ENCODE peak calls at places on chromosomes 11 and 22, in eight cellular contexts. P, F, K, A, N, U, L and O are unnamed samples.

GRCh38 chr11:25981998-25982397 is 349.9 kb upstream of the ANO3 start:
- DNase-seq in P (no peak), F (no peak), K (no peak), A (peak), N (no peak), U (no peak), L (no peak), O (no peak)

GRCh38 chr11:37353192-37353591 is 755.2 kb upstream of the RAG2 start:
- DNase-seq in P (no peak), F (no peak), K (no peak), A (no peak), N (no peak), U (no peak), L (no peak), O (no peak)

GRCh38 chr11:13205446-13205845 is 72.1 kb upstream of the BMAL1 start:
- DNase-seq in P (no peak), F (no peak), K (no peak), A (no peak), N (no peak), U (peak), L (no peak), O (no peak)

GRCh38 chr22:17074648-17075002 is 10.2 kb upstream of the IL17RA start:
- DNase-seq in P (no peak), F (no peak), K (no peak), A (no peak), N (no peak), U (no peak), L (no peak), O (no peak)

GRCh38 chr11:69970785-69971535 is 107.2 kb upstream of the ANO1 start:
- DNase-seq in P (no peak), F (no peak), K (no peak), A (no peak), N (no peak), U (no peak), L (no peak), O (no peak)

GRCh38 chr22:36465232-36466021 is 16.0 kb downstream of the TXN2 start:
- DNase-seq in P (no peak), F (peak), K (peak), A (no peak), N (no peak), U (no peak), L (no peak), O (no peak)

GRCh38 chr11:68857037-68857586 is 15.4 kb upstream of the CPT1A start:
- DNase-seq in P (no peak), F (no peak), K (no peak), A (no peak), N (no peak), U (no peak), L (no peak), O (no peak)

GRCh38 chr11:115530752-115531151 is 26.5 kb upstream of the CADM1 start:
- DNase-seq in P (no peak), F (no peak), K (no peak), A (no peak), N (no peak), U (no peak), L (no peak), O (peak)

GRCh38 chr11:75272821-75273301 is 32.3 kb downstream of the TPBGL start:
- DNase-seq in P (no peak), F (no peak), K (no peak), A (no peak), N (no peak), U (no peak), L (no peak), O (no peak)

GRCh38 chr11:848380-848931 is 5.8 kb downstream of the TSPAN4 start:
- DNase-seq in P (peak), F (no peak), K (peak), A (peak), N (no peak), U (peak), L (peak), O (peak)

GRCh38 chr11:107468596-107468995 is 11.0 kb upstream of the CWF19L2 start:
- DNase-seq in P (no peak), F (peak), K (no peak), A (no peak), N (no peak), U (peak), L (no peak), O (no peak)

GRCh38 chr22:28935713-28936112 is 52.3 kb downstream of the ZNRF3 start:
- DNase-seq in P (no peak), F (no peak), K (no peak), A (no peak), N (no peak), U (no peak), L (no peak), O (no peak)

GRCh38 chr11:1255151-1255550 is 32.3 kb downstream of the MUC5B start:
- DNase-seq in P (no peak), F (no peak), K (no peak), A (no peak), N (no peak), U (no peak), L (no peak), O (peak)

GRCh38 chr11:130217133-130217631 is 57.6 kb downstream of the ST14 start:
- DNase-seq in P (no peak), F (no peak), K (no peak), A (no peak), N (no peak), U (no peak), L (peak), O (no peak)

GRCh38 chr11:35282226-35282882 is 137.0 kb downstream of the SLC1A2 start:
- DNase-seq in P (no peak), F (no peak), K (no peak), A (no peak), N (no peak), U (no peak), L (no peak), O (no peak)

GRCh38 chr22:30398685-30399680 is 2.2 kb downstream of the SEC14L2 start:
- DNase-seq in P (no peak), F (no peak), K (no peak), A (no peak), N (no peak), U (no peak), L (no peak), O (no peak)

GRCh38 chr11:26777276-26777939 is 55.5 kb upstream of the SLC5A12 start:
- DNase-seq in P (no peak), F (no peak), K (no peak), A (no peak), N (no peak), U (no peak), L (no peak), O (no peak)

GRCh38 chr11:44760917-44761545 is 34.3 kb downstream of the TSPAN18 start:
- DNase-seq in P (no peak), F (no peak), K (no peak), A (no peak), N (no peak), U (no peak), L (no peak), O (no peak)

GRCh38 chr11:59172345-59173079 is 580 bp downstream of the DTX4 start:
- DNase-seq in P (no peak), F (no peak), K (peak), A (peak), N (no peak), U (peak), L (no peak), O (peak)

GRCh38 chr11:7019500-7020182 is 505 bp downstream of the ZNF214 start:
- DNase-seq in P (no peak), F (no peak), K (peak), A (peak), N (no peak), U (no peak), L (no peak), O (peak)

GRCh38 chr22:47283616-47284270 is 521.3 kb downstream of the TBC1D22A start:
- DNase-seq in P (no peak), F (no peak), K (no peak), A (no peak), N (no peak), U (no peak), L (no peak), O (no peak)

GRCh38 chr11:4464216-4465159 is 15.4 kb downstream of the OR52K2 start:
- DNase-seq in P (no peak), F (no peak), K (no peak), A (no peak), N (no peak), U (no peak), L (no peak), O (no peak)

GRCh38 chr11:3840870-3841425 is at the start of gene RHOG:
- DNase-seq in P (no peak), F (peak), K (peak), A (peak), N (peak), U (peak), L (no peak), O (peak)

GRCh38 chr22:28574159-28574788 is 105.4 kb downstream of the TTC28 start:
- DNase-seq in P (no peak), F (no peak), K (no peak), A (no peak), N (no peak), U (no peak), L (no peak), O (no peak)

GRCh38 chr22:37020192-37020479 is 594 bp downstream of the MPST start:
- DNase-seq in P (no peak), F (no peak), K (no peak), A (no peak), N (no peak), U (no peak), L (no peak), O (no peak)

GRCh38 chr11:60377737-60378136 is 595 bp upstream of the MS4A7 start:
- DNase-seq in P (no peak), F (no peak), K (no peak), A (no peak), N (peak), U (no peak), L (no peak), O (no peak)

GRCh38 chr11:13692172-13692571 is 23.7 kb downstream of the FAR1 start:
- DNase-seq in P (no peak), F (no peak), K (no peak), A (no peak), N (no peak), U (no peak), L (no peak), O (no peak)

GRCh38 chr22:20446383-20446970 is 8.9 kb upstream of the SCARF2 start:
- DNase-seq in P (no peak), F (no peak), K (no peak), A (no peak), N (no peak), U (no peak), L (no peak), O (no peak)

GRCh38 chr11:102669664-102670063 is 35.9 kb downstream of the MMP27 start:
- DNase-seq in P (no peak), F (no peak), K (no peak), A (no peak), N (no peak), U (no peak), L (no peak), O (no peak)

GRCh38 chr22:38718414-38718813 is 12.7 kb downstream of the GTPBP1 start:
- DNase-seq in P (no peak), F (peak), K (no peak), A (peak), N (no peak), U (no peak), L (no peak), O (peak)

GRCh38 chr11:55966391-55966790 is 3.4 kb downstream of the OR10AG1 start:
- DNase-seq in P (no peak), F (no peak), K (no peak), A (no peak), N (no peak), U (no peak), L (no peak), O (no peak)

GRCh38 chr11:45176996-45177395 is 30.6 kb downstream of the PRDM11 start:
- DNase-seq in P (no peak), F (peak), K (no peak), A (peak), N (no peak), U (no peak), L (no peak), O (no peak)

GRCh38 chr11:102256251-102256650 is 61.0 kb upstream of the BIRC3 start:
- DNase-seq in P (no peak), F (no peak), K (no peak), A (no peak), N (no peak), U (no peak), L (no peak), O (no peak)